ENCODE peak calls at places on chromosomes 3 and 15, in seven cellular contexts. H is NCI-H1092 treated with DMSO at 0.1 percent for 48 hours; P is neural progenitor cell; A is KBM-7; G is fibroblast of the aortic adventitia; N is Caco-2; L is CD8-positive, alpha-beta memory T cell. Z is an unnamed sample.

GRCh38 chr3:196287066-196287404 is 491 bp downstream of the PCYT1A start:
- DNase-seq in A (no peak), L (no peak), G (peak), N (no peak), P (no peak), H (no peak), Z (no peak)

GRCh38 chr3:59247402-59247841 is 197.6 kb upstream of the CFAP20DC start:
- DNase-seq in H (no peak), P (no peak), A (no peak), L (no peak), N (no peak), G (no peak), Z (no peak)

GRCh38 chr3:3177861-3178497 is 1.5 kb downstream of the CRBN start:
- DNase-seq in L (no peak), P (no peak), N (no peak), G (no peak), H (no peak), A (peak), Z (no peak)

GRCh38 chr3:59391131-59391530 is 341.3 kb upstream of the CFAP20DC start:
- DNase-seq in H (no peak), A (no peak), L (no peak), N (no peak), P (no peak), G (no peak), Z (no peak)

GRCh38 chr15:31308185-31308639 is 18.4 kb upstream of the KLF13 start:
- DNase-seq in N (no peak), P (no peak), G (no peak), H (peak), L (no peak), A (no peak), Z (no peak)

GRCh38 chr3:47515864-47516319 is 2.4 kb upstream of the ELP6 start:
- DNase-seq in P (no peak), H (no peak), L (no peak), N (no peak), G (no peak), A (peak), Z (no peak)

GRCh38 chr3:28901029-28901428 is 379.8 kb upstream of the RBMS3 start:
- DNase-seq in N (no peak), L (no peak), H (no peak), G (peak), P (no peak), A (no peak), Z (no peak)

GRCh38 chr3:161914703-161915102 is 418.1 kb downstream of the OTOL1 start:
- DNase-seq in N (peak), P (peak), L (no peak), H (peak), A (peak), G (peak), Z (no peak)

GRCh38 chr3:48982016-48982415 is 8.0 kb upstream of the P4HTM start:
- DNase-seq in P (no peak), L (no peak), H (no peak), N (no peak), G (no peak), A (no peak), Z (no peak)

GRCh38 chr3:52019352-52020080 is 23.8 kb upstream of the RPL29 start:
- DNase-seq in H (no peak), P (no peak), N (no peak), L (no peak), A (no peak), G (no peak), Z (no peak)

GRCh38 chr3:99825239-99825638 is 7.6 kb downstream of the CMSS1 start:
- DNase-seq in G (peak), A (peak), H (no peak), P (no peak), L (no peak), N (no peak), Z (no peak)

GRCh38 chr3:24591661-24592555 is 97.3 kb upstream of the THRB start:
- DNase-seq in N (peak), A (no peak), P (no peak), L (no peak), G (no peak), H (no peak), Z (no peak)

GRCh38 chr3:177824190-177824786 is 627.0 kb upstream of the TBL1XR1 start:
- DNase-seq in P (peak), L (no peak), A (no peak), H (peak), G (peak), N (peak), Z (no peak)

GRCh38 chr3:14424711-14425573 is 22.5 kb downstream of the SLC6A6 start:
- DNase-seq in H (no peak), A (peak), L (peak), G (no peak), N (no peak), P (no peak), Z (no peak)

GRCh38 chr3:163809540-163809993 is 1268.7 kb downstream of the SI start:
- DNase-seq in P (no peak), H (no peak), L (no peak), A (no peak), G (no peak), N (no peak), Z (no peak)

GRCh38 chr3:4979401-4980228 is at the start of gene BHLHE40:
- DNase-seq in L (no peak), A (no peak), P (peak), H (peak), N (no peak), G (peak), Z (no peak)

Z was measured in GF-D8.